ENCODE peak calls at places on chromosomes 16 and 17, in nine cellular contexts. One of them, this sample, is unnamed.

GRCh38 chr16:80792031-80792430 is 12.4 kb downstream of the CDYL2 start:
- DNase-seq in mesenchymal stem cell: no peak
- DNase-seq in adrenal gland: peak; percentile 13
- DNase-seq in RCC 7860: no peak
- DNase-seq in GM23338: peak; percentile 5
- DNase-seq in nucleus accumbens: no peak
- DNase-seq in stimulated activated CD4-positive, alpha-beta T cell treated with anti-CD3 and anti-CD28 coated beads, Interleukin-1b, Interleukin-23, amount 100 ng/mL, for 1 hour: no peak
- DNase-seq in cerebellum: no peak
- DNase-seq in RPMI8226: no peak
- DNase-seq in this sample: no peak

GRCh38 chr17:16342979-16343378 is 10.3 kb downstream of the CENPV start:
- DNase-seq in RPMI8226: no peak
- DNase-seq in GM23338: no peak
- DNase-seq in cerebellum: peak; percentile 82
- DNase-seq in mesenchymal stem cell: peak; percentile 26
- DNase-seq in stimulated activated CD4-positive, alpha-beta T cell treated with anti-CD3 and anti-CD28 coated beads, Interleukin-1b, Interleukin-23, amount 100 ng/mL, for 1 hour: no peak
- DNase-seq in adrenal gland: peak; percentile 74
- DNase-seq in RCC 7860: no peak
- DNase-seq in nucleus accumbens: no peak
- DNase-seq in this sample: peak; percentile 20

GRCh38 chr17:80348551-80349436 is 66.2 kb upstream of the ENDOV start:
- DNase-seq in mesenchymal stem cell: peak; percentile 38
- DNase-seq in stimulated activated CD4-positive, alpha-beta T cell treated with anti-CD3 and anti-CD28 coated beads, Interleukin-1b, Interleukin-23, amount 100 ng/mL, for 1 hour: no peak
- DNase-seq in nucleus accumbens: no peak
- DNase-seq in GM23338: no peak
- DNase-seq in RCC 7860: peak; percentile 49
- DNase-seq in adrenal gland: no peak
- DNase-seq in cerebellum: no peak
- DNase-seq in RPMI8226: no peak
- DNase-seq in this sample: no peak

GRCh38 chr16:74909665-74910064 is 75.3 kb downstream of the WDR59 start:
- DNase-seq in GM23338: no peak
- DNase-seq in mesenchymal stem cell: no peak
- DNase-seq in adrenal gland: peak; percentile 34
- DNase-seq in stimulated activated CD4-positive, alpha-beta T cell treated with anti-CD3 and anti-CD28 coated beads, Interleukin-1b, Interleukin-23, amount 100 ng/mL, for 1 hour: no peak
- DNase-seq in RPMI8226: no peak
- DNase-seq in cerebellum: no peak
- DNase-seq in RCC 7860: no peak
- DNase-seq in nucleus accumbens: no peak
- DNase-seq in this sample: no peak

GRCh38 chr16:23131841-23132576 is 17.2 kb downstream of the USP31 start:
- DNase-seq in cerebellum: no peak
- DNase-seq in RCC 7860: no peak
- DNase-seq in mesenchymal stem cell: peak; percentile 77
- DNase-seq in stimulated activated CD4-positive, alpha-beta T cell treated with anti-CD3 and anti-CD28 coated beads, Interleukin-1b, Interleukin-23, amount 100 ng/mL, for 1 hour: no peak
- DNase-seq in nucleus accumbens: no peak
- DNase-seq in adrenal gland: no peak
- DNase-seq in GM23338: no peak
- DNase-seq in RPMI8226: no peak
- DNase-seq in this sample: peak; percentile 92

GRCh38 chr17:39173539-39174274 is 7.7 kb upstream of the ARL5C start:
- DNase-seq in GM23338: no peak
- DNase-seq in RPMI8226: no peak
- DNase-seq in nucleus accumbens: no peak
- DNase-seq in adrenal gland: no peak
- DNase-seq in cerebellum: no peak
- DNase-seq in RCC 7860: no peak
- DNase-seq in stimulated activated CD4-positive, alpha-beta T cell treated with anti-CD3 and anti-CD28 coated beads, Interleukin-1b, Interleukin-23, amount 100 ng/mL, for 1 hour: no peak
- DNase-seq in mesenchymal stem cell: no peak
- DNase-seq in this sample: no peak

GRCh38 chr17:47888293-47888692 is 7.7 kb upstream of the SP2 start:
- DNase-seq in GM23338: no peak
- DNase-seq in RCC 7860: no peak
- DNase-seq in mesenchymal stem cell: no peak
- DNase-seq in nucleus accumbens: no peak
- DNase-seq in adrenal gland: no peak
- DNase-seq in RPMI8226: no peak
- DNase-seq in stimulated activated CD4-positive, alpha-beta T cell treated with anti-CD3 and anti-CD28 coated beads, Interleukin-1b, Interleukin-23, amount 100 ng/mL, for 1 hour: no peak
- DNase-seq in cerebellum: no peak
- DNase-seq in this sample: no peak

GRCh38 chr16:10576390-10577304 is 3.8 kb downstream of the EMP2 start:
- DNase-seq in cerebellum: no peak
- DNase-seq in RPMI8226: no peak
- DNase-seq in adrenal gland: no peak
- DNase-seq in nucleus accumbens: no peak
- DNase-seq in GM23338: no peak
- DNase-seq in mesenchymal stem cell: peak; percentile 24
- DNase-seq in stimulated activated CD4-positive, alpha-beta T cell treated with anti-CD3 and anti-CD28 coated beads, Interleukin-1b, Interleukin-23, amount 100 ng/mL, for 1 hour: no peak
- DNase-seq in RCC 7860: no peak
- DNase-seq in this sample: no peak